ENCODE peak calls at places on chromosomes 13 and 19, in four cellular contexts. F is IMR-90, O is A549, M is GM12878. A is an unnamed sample.

GRCh38 chr19:23403581-23404324 is 8.5 kb upstream of the ZNF91 start:
- DNase-seq in F (no peak), O (no peak), M (no peak), A (no peak)

GRCh38 chr13:37173214-37173613 is 67.8 kb upstream of the CSNK1A1L start:
- DNase-seq in F (peak; percentile 89), O (no peak), M (no peak), A (no peak)

GRCh38 chr19:21432590-21432989 is 35.7 kb downstream of the ZNF493 start:
- DNase-seq in F (no peak), O (no peak), M (no peak), A (no peak)

GRCh38 chr19:12331211-12331941 is 2.1 kb downstream of the ZNF563 start:
- DNase-seq in F (no peak), O (no peak), M (peak; percentile 82), A (no peak)

GRCh38 chr19:52542984-52543664 is 15.7 kb downstream of the ZNF808 start:
- DNase-seq in F (peak; percentile 19), O (no peak), M (peak; percentile 66), A (no peak)

GRCh38 chr13:26460652-26461051 is 96.8 kb upstream of the WASF3 start:
- DNase-seq in F (peak; percentile 84), O (no peak), M (no peak), A (no peak)

GRCh38 chr13:33014291-33014690 is 1.9 kb upstream of the KL start:
- DNase-seq in F (no peak), O (no peak), M (no peak), A (no peak)

GRCh38 chr13:29497137-29497654 is 98.3 kb downstream of the SLC7A1 start:
- DNase-seq in F (peak; percentile 65), O (no peak), M (no peak), A (no peak)

GRCh38 chr19:40576181-40576584 is 490 bp upstream of the SHKBP1 start:
- DNase-seq in F (no peak), O (no peak), M (no peak), A (peak; percentile 23)

DNA sequence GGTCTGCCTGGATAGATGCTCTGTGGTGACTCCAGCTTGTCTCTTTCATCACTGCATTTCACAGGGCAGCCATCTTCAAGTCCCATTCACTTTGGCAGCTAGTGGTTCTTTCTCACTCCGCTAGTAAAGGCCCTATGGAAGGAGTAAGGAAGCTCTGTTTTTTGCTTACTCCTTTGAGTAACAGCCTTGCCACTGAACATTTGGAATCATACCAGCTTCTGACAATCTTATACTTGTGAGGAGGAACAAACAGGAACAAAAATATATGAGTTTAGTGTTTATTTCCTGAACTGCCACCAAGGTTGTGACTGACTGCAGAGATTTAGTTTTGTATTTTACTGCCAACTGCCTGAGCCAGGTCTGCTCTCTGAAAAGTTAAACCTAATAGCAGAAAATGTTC is 38.7 kb downstream of the KCTD4 start:
- DNase-seq in F (peak; percentile 44), O (no peak), M (no peak), A (no peak)
- TF ChIP-seq BHLHE40 in F (no peak), O (no peak), M (no peak), A (no peak)

GRCh38 chr13:112879283-112879833 is 89.7 kb upstream of the MCF2L start:
- DNase-seq in F (peak; percentile 45), O (no peak), M (no peak), A (no peak)

GRCh38 chr13:112881656-112882554 is 87.1 kb upstream of the MCF2L start:
- DNase-seq in F (no peak), O (no peak), M (no peak), A (no peak)

GRCh38 chr13:112880221-112880641 is 88.8 kb upstream of the MCF2L start:
- DNase-seq in F (no peak), O (no peak), M (no peak), A (no peak)

GRCh38 chr13:112882555-112883024 is 86.4 kb upstream of the MCF2L start:
- DNase-seq in F (no peak), O (no peak), M (no peak), A (no peak)

DNA sequence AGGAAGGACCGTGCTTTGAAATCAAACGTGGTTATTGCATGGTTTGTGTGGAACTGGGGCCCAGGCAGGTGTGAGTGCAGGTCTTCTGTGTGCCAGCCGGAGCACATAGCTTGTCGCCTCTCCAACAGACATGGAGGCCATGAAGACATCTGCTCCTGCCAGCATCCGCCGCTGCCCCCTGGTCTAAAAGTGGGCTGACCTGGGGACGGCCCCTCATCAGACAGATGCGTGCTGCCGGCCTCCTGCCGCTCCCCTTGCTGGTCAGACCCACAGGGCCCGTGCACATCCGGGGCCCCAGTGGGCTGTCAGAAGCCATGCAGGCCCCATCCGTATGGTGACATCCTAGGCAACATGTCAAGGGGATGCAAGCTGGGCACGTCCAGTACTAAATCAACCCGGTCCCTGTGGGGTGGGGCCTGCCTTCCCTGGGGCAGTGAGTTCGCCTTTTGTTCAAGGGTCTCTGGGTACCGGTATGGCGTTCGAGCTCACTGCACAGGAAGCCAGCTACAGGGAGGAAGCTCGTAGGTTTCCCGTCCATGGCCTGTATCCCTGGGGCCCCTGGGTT is 88.0 kb upstream of the MCF2L start:
- DNase-seq in F (no peak), O (no peak), M (no peak), A (no peak)
- TF ChIP-seq BHLHE40 in F (no peak), O (no peak), M (no peak), A (no peak)

DNA sequence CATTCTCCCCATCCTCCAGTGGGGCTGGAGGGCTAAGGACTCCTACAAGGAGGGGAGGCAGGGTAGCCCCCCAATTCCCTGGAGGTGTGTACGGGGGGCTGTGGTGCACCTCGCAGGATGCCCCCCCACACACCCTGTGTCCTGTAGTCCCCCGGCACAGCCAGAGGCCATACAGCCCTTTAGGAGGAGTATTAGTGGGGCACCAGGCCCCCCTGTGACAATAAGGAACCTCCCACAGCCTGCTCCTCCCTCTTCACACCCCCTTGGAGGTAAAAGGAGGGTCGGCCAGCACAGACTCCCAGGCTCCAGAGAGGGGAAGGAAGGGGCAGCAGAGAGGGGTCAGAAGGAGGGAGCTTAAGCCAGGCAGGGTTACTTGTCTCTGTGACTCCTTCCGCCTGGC is at the start of gene NANOS3:
- DNase-seq in F (no peak), O (no peak), M (no peak), A (no peak)
- TF ChIP-seq BHLHE40 in F (no peak), O (no peak), M (no peak), A (no peak)

GRCh38 chr19:30420881-30421280 is 48.7 kb downstream of the ZNF536 start:
- DNase-seq in F (no peak), O (no peak), M (no peak), A (no peak)

GRCh38 chr19:30425885-30426838 is 54.0 kb downstream of the ZNF536 start:
- DNase-seq in F (no peak), O (no peak), M (no peak), A (no peak)

GRCh38 chr19:30421571-30421970 is 49.4 kb downstream of the ZNF536 start:
- DNase-seq in F (no peak), O (no peak), M (no peak), A (no peak)

GRCh38 chr19:30426864-30427263 is 54.7 kb downstream of the ZNF536 start:
- DNase-seq in F (no peak), O (no peak), M (no peak), A (no peak)

GRCh38 chr19:30423481-30423880 is 51.3 kb downstream of the ZNF536 start:
- DNase-seq in F (no peak), O (no peak), M (no peak), A (no peak)
- TF ChIP-seq BHLHE40 in F (no peak), O (no peak), M (no peak), A (no peak)

DNA sequence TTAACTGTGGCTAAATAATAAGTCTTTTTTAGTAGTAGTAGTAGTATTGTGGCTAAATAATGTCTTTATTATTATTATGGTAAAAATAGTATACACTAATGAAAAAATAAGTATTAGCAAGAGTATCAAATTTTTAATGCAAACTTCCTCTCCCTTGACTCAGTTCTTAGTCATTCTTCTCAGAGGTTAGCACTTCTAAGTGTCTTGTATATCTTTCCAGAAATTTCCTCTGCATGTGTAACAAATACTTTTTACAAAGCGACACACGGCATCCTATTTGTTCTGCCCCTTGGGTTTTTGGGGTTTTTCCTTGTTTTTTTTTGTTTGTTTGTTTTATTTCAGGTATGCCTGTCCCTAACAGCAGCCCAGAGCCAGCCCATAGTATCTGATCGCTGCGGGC is 20.9 kb downstream of the SIN3B start:
- DNase-seq in F (peak; percentile 80), O (no peak), M (no peak), A (no peak)
- TF ChIP-seq BHLHE40 in F (no peak), O (no peak), M (no peak), A (no peak)

DNA sequence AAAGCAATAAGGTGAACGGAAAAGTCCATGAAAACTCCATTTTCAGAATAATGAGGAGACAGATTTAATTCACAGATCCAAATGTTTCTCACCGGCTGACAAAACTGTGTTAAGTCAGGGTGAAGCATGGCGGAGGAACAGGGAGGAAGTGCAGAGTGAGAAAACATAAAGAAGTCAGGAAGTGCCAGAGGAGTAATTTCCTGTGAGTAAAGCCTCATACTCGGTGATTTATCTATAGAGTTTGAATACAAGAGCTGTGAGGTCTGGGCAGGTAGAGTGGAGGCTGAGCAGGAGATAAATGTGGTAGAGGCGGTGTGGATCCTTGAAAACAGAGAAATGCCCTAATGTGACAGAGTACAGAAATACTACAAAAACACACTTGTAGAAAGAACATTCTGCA is 11.4 kb downstream of the CARD8 start:
- DNase-seq in F (no peak), O (no peak), M (no peak), A (no peak)
- TF ChIP-seq BHLHE40 in F (no peak), O (no peak), M (no peak), A (no peak)